ENCODE peak calls at places on chromosomes 12 and 14, in six cellular contexts. U is cardiac muscle cell, T is HFF-Myc, Q is tibial artery, I is fibroblast of the aortic adventitia, N is kidney epithelial cell. D is an unnamed sample.

GRCh38 chr12:130249376-130249775 is 87.1 kb downstream of the FZD10 start:
- DNase-seq in I (no peak), U (no peak), N (no peak), Q (no peak), T (no peak), D (no peak)

GRCh38 chr12:131773582-131774221 is 54.5 kb upstream of the MMP17 start:
- DNase-seq in N (no peak), Q (no peak), T (no peak), I (no peak), U (no peak), D (no peak)

GRCh38 chr14:28751467-28752058 is 15.0 kb upstream of the FOXG1 start:
- DNase-seq in Q (no peak), T (peak), N (no peak), U (peak), I (peak), D (no peak)

GRCh38 chr12:8947737-8948136 is 1.7 kb downstream of the M6PR start:
- DNase-seq in I (no peak), Q (no peak), N (no peak), U (no peak), T (no peak), D (no peak)

GRCh38 chr14:70962935-70963334 is 55.7 kb downstream of the PCNX1 start:
- DNase-seq in U (no peak), Q (no peak), N (no peak), T (no peak), I (no peak), D (no peak)

GRCh38 chr12:132194056-132194455 is 49.8 kb downstream of the NOC4L start:
- DNase-seq in Q (no peak), T (no peak), U (no peak), I (no peak), N (no peak), D (no peak)

GRCh38 chr12:117033382-117034045 is 65.7 kb downstream of the TESC start:
- DNase-seq in N (no peak), T (no peak), U (no peak), I (no peak), Q (no peak), D (peak)

GRCh38 chr14:74362361-74362915 is 14.2 kb downstream of the VRTN start:
- DNase-seq in U (peak), N (peak), I (peak), Q (peak), T (peak), D (peak)

GRCh38 chr14:69983317-69983716 is 104.1 kb downstream of the SMOC1 start:
- DNase-seq in T (no peak), N (no peak), I (no peak), U (no peak), Q (no peak), D (no peak)

GRCh38 chr12:83954939-83955601 is 957.5 kb downstream of the SLC6A15 start:
- DNase-seq in T (no peak), U (peak), I (no peak), N (no peak), Q (no peak), D (no peak)

GRCh38 chr14:88748288-88748687 is 44.5 kb downstream of the EML5 start:
- DNase-seq in I (no peak), T (no peak), N (no peak), U (no peak), Q (no peak), D (no peak)

DNA sequence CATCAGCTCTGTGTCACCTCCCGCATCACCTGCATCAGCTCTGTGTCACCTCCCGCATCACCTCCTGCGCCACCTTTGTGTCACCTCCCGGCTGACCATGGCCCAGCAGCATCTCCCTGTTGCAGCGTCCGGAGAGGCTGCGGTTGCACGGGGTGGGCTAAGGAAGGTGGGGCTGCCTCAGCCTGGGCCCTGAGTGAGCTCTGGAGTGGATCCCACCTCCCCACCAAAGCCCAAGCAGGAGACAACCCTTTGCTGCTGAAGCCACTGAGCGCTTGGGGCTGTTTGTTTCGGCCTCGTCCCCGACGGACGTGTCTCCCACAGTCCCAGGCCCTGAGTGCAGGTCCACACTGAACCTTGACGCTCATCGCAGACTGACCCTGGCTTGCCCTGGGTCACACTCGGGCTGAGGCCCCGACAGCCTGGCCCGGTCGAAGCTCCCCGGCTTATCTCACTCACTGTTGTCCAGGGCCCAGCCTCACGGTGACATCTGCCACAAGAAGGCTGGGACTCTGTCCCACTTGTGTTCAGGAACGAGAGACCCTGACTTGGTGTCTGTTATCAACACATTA is 12.2 kb downstream of the TMEM121 start:
- DNase-seq in Q (no peak), I (no peak), N (no peak), U (no peak), T (no peak), D (no peak)
- H3K4me3 ChIP-seq in Q (no peak), I (no peak), N (no peak), U (no peak), T (no peak), D (no peak)

DNA sequence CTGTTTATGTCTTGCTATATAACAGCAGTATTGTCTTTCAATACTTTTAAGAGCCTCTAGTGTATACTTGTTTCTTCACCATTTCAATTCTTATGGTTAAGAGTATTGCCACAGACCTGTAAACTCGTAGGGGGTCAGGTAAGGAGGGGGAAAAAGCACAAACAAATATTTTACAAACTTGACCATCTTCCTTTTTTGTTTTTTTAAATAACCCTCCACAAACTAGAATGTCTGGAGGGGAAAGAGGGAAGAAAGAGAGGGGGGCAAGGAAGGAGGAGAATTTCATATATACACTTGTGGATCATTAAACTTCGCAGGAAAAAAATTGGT is 4.3 kb downstream of the FOXA1 start:
- DNase-seq in I (no peak), N (no peak), T (no peak), U (no peak), Q (no peak), D (no peak)
- H3K4me3 ChIP-seq in I (no peak), N (no peak), T (no peak), U (no peak), Q (no peak), D (no peak)

GRCh38 chr12:27252934-27253333 is 8.8 kb downstream of the STK38L start:
- DNase-seq in Q (no peak), U (no peak), I (no peak), T (no peak), N (no peak), D (no peak)
- H3K4me3 ChIP-seq in Q (no peak), U (no peak), I (no peak), T (no peak), N (no peak), D (no peak)

GRCh38 chr12:111137968-111138367 is 217.6 kb upstream of the MYL2 start:
- DNase-seq in I (no peak), U (no peak), N (no peak), Q (no peak), T (no peak), D (no peak)

GRCh38 chr12:111148005-111148404 is 220.9 kb downstream of the PHETA1 start:
- DNase-seq in Q (no peak), N (no peak), I (no peak), T (no peak), U (no peak), D (no peak)

GRCh38 chr12:111141205-111141604 is 220.8 kb upstream of the MYL2 start:
- DNase-seq in U (no peak), I (no peak), N (no peak), Q (no peak), T (no peak), D (no peak)

DNA sequence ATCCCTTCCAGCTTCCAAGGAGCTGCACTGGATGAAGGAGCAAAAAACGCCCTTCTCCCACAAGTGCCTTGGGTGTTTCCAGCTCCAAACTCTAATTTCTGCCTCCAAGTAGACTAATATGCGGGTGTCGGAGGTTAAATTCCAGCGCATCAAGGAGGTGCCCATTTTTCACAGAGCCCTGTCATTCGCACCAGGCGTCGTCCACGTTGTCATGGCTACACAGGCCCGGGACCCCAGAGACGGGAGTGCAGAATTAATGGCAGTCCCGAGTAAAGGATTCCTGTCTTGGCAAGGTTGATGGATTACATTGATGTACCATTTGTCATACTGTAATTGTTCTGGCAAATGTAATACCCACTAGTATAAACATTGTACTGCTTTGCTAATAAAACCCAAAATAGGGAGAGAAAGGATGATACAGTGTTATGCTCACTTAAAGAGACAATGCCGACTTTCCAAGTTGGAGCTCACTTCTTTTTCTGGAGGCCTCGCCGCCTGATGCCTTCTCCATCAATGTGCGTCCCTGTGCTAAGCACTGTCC is 222.9 kb upstream of the MYL2 start:
- DNase-seq in Q (no peak), T (no peak), I (no peak), U (no peak), N (no peak), D (no peak)
- H3K4me3 ChIP-seq in Q (no peak), T (no peak), I (no peak), U (no peak), N (no peak), D (no peak)

GRCh38 chr14:60287452-60287851 is 38.4 kb downstream of the PPM1A start:
- DNase-seq in I (no peak), T (no peak), Q (no peak), U (no peak), N (no peak), D (no peak)

GRCh38 chr14:60288279-60288678 is 39.3 kb downstream of the PPM1A start:
- DNase-seq in U (no peak), T (no peak), Q (no peak), N (no peak), I (no peak), D (no peak)
- H3K4me3 ChIP-seq in U (no peak), T (no peak), Q (no peak), N (no peak), I (no peak), D (no peak)

DNA sequence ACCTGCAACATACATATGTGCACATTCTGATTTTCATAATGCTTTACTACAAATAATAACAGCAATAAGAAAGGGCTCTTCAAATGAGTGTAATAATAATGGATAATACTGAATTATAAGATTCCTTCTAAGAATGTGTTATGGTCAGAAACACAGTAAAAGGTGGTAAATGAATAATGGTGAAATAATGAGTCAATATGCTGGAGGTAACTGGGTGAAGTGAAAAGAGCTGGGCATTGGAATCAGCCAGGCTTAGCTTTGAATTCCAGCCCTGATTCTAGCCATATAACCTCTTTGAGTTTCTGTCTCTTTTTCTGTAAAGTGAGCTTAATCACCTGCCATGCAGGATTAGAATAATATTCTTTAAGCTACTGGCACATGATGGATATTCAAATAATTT is 39.1 kb downstream of the PLEKHA5 start:
- DNase-seq in I (no peak), U (no peak), N (no peak), T (no peak), Q (no peak), D (no peak)
- H3K4me3 ChIP-seq in I (no peak), U (no peak), N (no peak), T (no peak), Q (no peak), D (no peak)

DNA sequence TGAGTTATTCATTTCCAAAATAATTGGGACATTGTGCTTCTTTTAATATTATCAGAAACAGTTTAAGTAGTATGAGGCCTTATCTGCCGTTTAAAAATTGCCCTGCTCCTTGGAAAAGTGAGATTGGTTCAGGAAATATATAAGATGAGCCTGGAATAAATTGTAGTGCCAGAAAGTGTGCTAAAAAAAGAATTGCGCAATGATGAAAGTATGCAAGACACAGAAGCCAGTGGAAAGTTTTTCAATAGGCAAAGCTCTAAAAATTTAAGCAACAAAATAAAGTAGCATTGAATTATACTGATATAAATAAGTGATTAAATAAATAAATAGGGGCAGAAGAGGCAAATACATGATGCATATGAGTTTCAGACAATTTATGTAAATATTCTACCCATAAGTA is 834.9 kb downstream of the BCL11B start:
- DNase-seq in Q (no peak), T (no peak), N (no peak), U (no peak), I (no peak), D (no peak)
- H3K4me3 ChIP-seq in Q (no peak), T (no peak), N (no peak), U (no peak), I (no peak), D (no peak)

GRCh38 chr12:1531654-1532366 is 62.6 kb downstream of the FBXL14 start:
- DNase-seq in T (no peak), N (no peak), U (no peak), I (no peak), Q (no peak), D (no peak)
- H3K4me3 ChIP-seq in T (peak), N (peak), U (peak), I (peak), Q (peak), D (no peak)

DNA sequence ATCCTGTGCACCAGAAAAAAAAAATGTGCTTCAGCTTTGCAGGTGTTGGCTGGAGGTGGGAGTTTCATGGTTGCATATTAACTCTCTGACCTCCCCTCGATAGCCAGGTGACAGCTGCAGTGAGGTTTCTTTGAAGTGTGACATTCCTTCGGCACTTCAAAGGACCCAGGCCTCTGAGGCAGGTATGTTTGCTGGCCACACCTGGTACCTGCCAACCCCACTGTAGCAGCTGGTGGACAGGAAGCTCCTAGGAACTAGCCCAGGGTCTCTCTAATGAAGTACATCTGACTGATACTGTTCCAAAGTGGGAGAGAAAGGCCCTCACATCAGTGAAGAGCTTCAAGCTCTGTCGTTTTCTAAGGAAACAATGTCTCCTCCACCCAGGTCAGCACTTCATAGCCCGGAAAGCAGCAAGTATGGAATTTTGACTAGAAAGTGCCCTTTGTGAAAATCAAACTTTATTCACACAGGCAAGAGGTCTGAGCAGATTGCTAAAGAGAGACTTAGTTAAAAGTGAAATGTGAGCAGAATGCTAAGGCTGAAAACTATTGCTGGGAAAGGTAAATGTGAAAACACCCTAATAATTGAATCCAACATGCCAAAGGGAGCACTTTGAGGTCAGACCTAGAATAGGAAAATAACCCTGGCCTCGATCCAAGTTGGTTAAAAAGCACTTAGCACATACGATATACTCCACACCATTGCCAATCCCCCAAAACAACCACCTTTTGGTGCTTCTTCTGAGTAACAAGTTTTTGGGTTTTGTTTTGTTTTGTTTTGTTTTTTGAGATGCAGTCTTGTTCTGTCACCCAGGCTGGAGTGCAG is 71.3 kb downstream of the PHLDA1 start:
- DNase-seq in T (no peak), U (peak), Q (no peak), N (no peak), I (no peak), D (no peak)
- H3K4me3 ChIP-seq in T (no peak), U (no peak), Q (no peak), N (no peak), I (no peak), D (no peak)

DNA sequence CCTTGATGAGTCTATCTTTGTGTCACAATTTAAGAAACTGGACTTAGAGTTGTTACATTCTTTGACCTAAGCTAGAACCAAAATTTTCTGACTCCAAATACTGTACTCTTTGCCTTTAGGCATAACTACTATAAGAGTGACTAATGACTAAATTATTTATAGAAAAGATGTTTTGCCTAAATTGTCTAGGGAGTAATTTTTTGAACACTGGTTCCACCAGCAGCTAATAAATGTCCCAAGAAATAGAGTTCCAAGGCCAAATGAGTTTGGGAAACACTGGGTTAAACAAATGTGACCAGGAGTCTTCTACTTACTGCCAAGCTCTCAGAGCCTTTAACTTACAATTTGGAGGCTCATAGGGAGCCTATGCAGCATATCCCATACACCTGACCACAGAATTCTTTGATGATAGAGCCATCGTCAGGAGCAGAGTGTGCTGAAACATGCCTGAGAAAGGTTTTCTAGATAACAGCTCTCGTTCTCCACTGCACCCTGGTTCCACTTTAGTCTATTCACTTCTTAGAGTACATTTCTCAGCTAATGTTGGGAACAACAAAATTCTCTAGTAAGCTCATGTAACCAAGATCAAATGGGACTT is 215.9 kb upstream of the HMGA2 start:
- DNase-seq in U (no peak), Q (no peak), I (no peak), N (no peak), T (no peak), D (no peak)
- H3K4me3 ChIP-seq in U (no peak), Q (no peak), I (no peak), N (no peak), T (no peak), D (no peak)

D was measured in aorta.